ENCODE peak calls at places on chromosome 20, in four cellular contexts. Q, F, N and M are unnamed samples. For H3K27me3, the result is how much of the 10 kb centered on the place peaks cover.

GRCh38 chr20:6120491-6120988 is 2.3 kb downstream of the FERMT1 start:
- DNase-seq in F (no peak), N (no peak), Q (no peak), M (no peak)

GRCh38 chr20:42192321-42192720 is 574.1 kb upstream of the CHD6 start:
- DNase-seq in F (no peak), N (no peak), Q (no peak), M (no peak)

GRCh38 chr20:43590036-43590391 is 723 bp upstream of the IFT52 start:
- DNase-seq in N (peak), F (no peak), Q (no peak), M (no peak)

GRCh38 chr20:50464026-50464724 is 46.0 kb upstream of the PTPN1 start:
- DNase-seq in N (peak), F (no peak), Q (peak), M (no peak)

GRCh38 chr20:46002008-46002407 is 6.7 kb upstream of the MMP9 start:
- DNase-seq in Q (no peak), N (no peak), F (no peak), M (no peak)

GRCh38 chr20:45343445-45343866 is 4.8 kb downstream of the SDC4 start:
- DNase-seq in Q (no peak), N (no peak), F (no peak), M (no peak)

GRCh38 chr20:57966609-57967008 is 256.8 kb upstream of the PMEPA1 start:
- DNase-seq in F (no peak), N (no peak), Q (no peak), M (no peak)

GRCh38 chr20:49785851-49786174 is 26.8 kb upstream of the SLC9A8 start:
- DNase-seq in F (no peak), N (no peak), Q (no peak), M (no peak)

GRCh38 chr20:11972478-11972877 is 54.8 kb downstream of the BTBD3 start:
- DNase-seq in Q (no peak), N (no peak), F (no peak), M (no peak)

GRCh38 chr20:14622796-14623195 is 285.4 kb upstream of the FLRT3 start:
- DNase-seq in Q (no peak), F (no peak), N (no peak), M (no peak)

GRCh38 chr20:311603-312002 is 13.7 kb upstream of the SOX12 start:
- DNase-seq in N (no peak), F (no peak), Q (no peak), M (no peak)

GRCh38 chr20:53586640-53587039 is 7.0 kb downstream of the ZNF217 start:
- DNase-seq in Q (no peak), N (no peak), F (no peak), M (no peak)

GRCh38 chr20:12927489-12927888 is 81.3 kb upstream of the SPTLC3 start:
- DNase-seq in N (no peak), F (no peak), Q (no peak), M (no peak)

GRCh38 chr20:19519461-19519860 is 238.6 kb upstream of the RIN2 start:
- DNase-seq in F (no peak), Q (no peak), N (no peak), M (no peak)

GRCh38 chr20:21505810-21506530 is 7.9 kb downstream of the NKX2-2 start:
- DNase-seq in Q (no peak), F (no peak), N (no peak), M (no peak)
- H3K4me3 ChIP-seq in Q (peak), F (peak), N (peak), M (peak)

GRCh38 chr20:8658103-8658502 is 410.8 kb upstream of the PLCB4 start:
- DNase-seq in N (no peak), Q (no peak), F (no peak), M (no peak)

GRCh38 chr20:8654486-8654885 is 414.4 kb upstream of the PLCB4 start:
- DNase-seq in N (no peak), F (no peak), Q (no peak), M (no peak)

GRCh38 chr20:8652396-8652795 is 416.5 kb upstream of the PLCB4 start:
- DNase-seq in F (no peak), N (no peak), Q (no peak), M (no peak)

GRCh38 chr20:8657664-8658063 is 411.2 kb upstream of the PLCB4 start:
- DNase-seq in N (no peak), F (no peak), Q (no peak), M (no peak)

DNA sequence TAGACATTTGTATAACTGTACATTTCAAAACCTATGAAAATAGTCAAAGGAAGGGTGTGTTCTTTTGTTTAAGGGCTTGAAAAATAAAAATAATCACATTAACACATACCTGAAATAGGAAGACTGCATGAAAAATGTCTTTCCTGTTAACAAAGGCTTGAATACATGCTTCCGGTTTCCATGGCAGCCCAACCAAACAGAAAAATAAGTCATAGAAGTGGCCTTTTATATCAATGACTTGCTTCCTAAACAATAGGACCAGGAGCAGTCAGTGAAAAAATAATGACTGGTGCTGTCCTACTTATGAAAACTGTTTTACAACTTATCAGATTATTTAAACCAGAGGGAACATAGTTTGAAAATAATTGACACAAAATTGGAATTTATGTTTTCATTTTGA is 412.6 kb upstream of the PLCB4 start:
- DNase-seq in F (no peak), Q (no peak), N (peak), M (no peak)
- H3K27me3 ChIP-seq in F (under half), Q (under half), N (under half), M (under half)

GRCh38 chr20:34527016-34527415 is 10.8 kb downstream of the DYNLRB1 start:
- DNase-seq in N (no peak), F (no peak), Q (no peak), M (no peak)

GRCh38 chr20:34525342-34525708 is 9.1 kb downstream of the DYNLRB1 start:
- DNase-seq in Q (no peak), F (no peak), N (no peak), M (peak)

GRCh38 chr20:34524426-34524825 is 8.2 kb downstream of the DYNLRB1 start:
- DNase-seq in Q (no peak), F (no peak), N (no peak), M (peak)

GRCh38 chr20:34526466-34526865 is 10.2 kb downstream of the DYNLRB1 start:
- DNase-seq in N (no peak), F (no peak), Q (no peak), M (no peak)

GRCh38 chr20:34525709-34526416 is 9.6 kb downstream of the DYNLRB1 start:
- DNase-seq in Q (peak), F (peak), N (peak), M (no peak)
- TF ChIP-seq POLR2A in Q (no peak), F (no peak), N (no peak), M (no peak)

DNA sequence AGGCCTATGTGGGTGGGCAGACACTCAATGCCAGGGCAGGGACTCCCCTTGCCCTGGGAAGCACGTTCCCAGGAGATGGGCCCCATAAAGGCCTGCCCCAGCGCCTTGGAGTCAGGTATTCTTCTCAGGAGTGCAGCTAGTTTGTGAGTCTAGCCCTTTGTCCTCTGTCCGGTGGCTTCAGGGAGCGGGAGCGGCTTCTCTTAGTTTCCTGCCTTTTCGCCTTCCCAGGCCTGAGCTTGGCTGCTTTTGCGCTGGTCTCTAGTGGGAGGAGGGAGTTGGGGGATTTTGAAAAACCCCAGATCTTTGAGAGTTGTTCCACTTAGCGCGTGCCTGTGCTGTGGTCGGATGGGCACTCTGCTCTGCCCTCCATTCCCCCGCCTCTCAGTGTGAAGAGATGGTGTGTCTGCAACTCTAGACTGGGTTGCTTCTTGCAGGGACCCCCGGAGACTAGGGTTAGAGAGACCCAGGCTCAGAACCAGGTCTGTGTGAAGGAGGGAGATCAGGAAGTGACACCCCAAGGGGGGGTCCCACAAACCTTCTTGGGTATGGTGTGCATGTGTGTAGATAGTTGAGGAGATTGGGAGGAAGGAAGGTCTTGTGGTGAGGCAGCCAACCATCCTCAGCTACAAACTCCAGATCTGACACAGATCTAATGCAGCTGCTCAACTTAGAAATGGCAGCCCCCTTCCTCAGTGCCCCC is 1.3 kb downstream of the PLCG1 start:
- DNase-seq in N (peak), Q (no peak), F (no peak), M (no peak)
- H3K4me3 ChIP-seq in N (peak), Q (peak), F (peak), M (peak)

DNA sequence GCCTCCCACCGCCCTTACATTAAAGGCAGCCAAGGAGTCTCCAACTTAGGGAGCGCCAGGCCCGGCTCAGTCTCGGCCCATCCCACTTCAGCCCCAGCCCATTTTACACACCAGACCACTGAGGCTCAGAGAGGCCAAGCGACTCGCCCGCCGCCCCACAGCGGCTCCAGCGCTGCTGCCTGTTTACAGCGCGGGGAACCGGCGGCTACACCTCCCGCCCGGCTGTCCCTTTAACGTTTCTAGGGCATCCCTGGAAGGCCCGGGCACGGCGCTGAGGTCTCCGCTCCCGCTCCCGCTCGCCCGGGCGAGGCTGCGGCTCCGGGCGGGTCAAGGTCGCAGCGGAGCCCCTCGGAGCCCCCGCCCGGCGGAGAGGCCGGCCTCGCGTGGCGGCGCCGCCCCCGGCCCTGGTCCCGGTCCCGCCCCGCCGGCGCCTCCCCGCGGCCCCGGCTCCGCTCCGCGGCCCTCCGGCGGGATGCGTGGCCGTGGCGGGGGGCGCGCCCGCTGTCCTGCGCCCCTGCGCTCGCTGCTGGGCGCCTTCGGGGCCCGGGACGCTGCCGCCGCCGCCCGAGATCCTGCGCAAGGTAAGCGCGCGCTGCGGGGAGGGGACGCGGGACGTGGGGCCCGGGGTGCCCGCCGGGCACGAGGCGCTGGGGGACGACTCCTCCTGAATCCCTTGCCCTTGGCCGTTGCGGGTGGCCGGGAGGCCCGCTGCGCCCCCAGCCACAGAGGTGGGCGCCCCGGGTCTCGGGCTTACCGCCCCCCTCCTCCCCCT is 27.1 kb upstream of the PHACTR3 start:
- DNase-seq in F (peak), N (no peak), Q (no peak), M (no peak)
- H3K27me3 ChIP-seq in F (half or more), N (under half), Q (under half), M (under half)

DNA sequence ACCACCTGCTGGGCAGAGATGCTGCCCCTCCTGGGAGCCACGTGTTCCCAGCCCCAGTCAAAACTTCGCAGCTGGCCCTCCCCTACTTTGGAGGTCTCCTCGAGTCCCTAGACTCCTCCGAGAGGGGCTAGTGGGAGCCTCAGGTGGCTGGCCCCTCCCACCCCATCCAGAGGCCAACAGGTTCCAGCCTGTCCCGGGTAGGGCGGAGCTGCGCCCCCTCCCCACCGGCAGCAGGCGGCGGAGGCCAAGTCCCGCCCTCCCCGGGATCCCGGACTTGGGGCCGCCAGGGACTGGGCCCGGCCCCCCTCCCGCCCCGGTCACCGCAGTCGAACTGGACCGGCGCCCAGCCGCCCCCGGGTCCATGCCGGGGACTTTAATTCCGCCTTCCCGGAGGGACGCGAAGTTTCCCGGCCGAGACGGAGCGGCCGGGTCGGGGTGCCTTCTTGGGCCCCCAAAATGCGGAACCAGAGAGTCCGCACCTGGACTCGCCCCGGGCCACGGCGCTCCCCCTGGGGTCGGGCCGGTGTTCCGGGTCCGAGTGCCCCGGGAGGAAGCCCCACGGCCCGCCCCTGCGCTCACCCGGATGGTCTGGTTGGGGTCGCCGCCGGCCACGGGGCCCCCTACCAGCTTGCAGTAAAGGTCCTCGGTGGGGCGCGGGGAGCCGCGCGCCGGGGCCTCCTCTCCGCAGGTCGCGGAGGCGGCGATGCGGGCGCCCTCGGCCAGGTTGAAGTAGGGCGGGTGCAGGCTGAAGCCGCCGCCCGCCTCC is 559 bp downstream of the LAMA5 start:
- DNase-seq in N (peak), F (no peak), Q (peak), M (no peak)
- TF ChIP-seq POLR2A in N (no peak), F (no peak), Q (no peak), M (no peak)